ENCODE peak calls at places on chromosomes 13 and 19, in eight cellular contexts. C is spleen; W is HCT116; G is CD8-positive, alpha-beta T cell; R is GM23338; Z is endothelial cell; X is Peyer's patch; J is hepatocyte. T is an unnamed sample.
A peak's percentile ranks its signal among the peaks of the same experiment; 100 is the strongest.

GRCh38 chr13:35978607-35979316 is 152.4 kb downstream of the DCLK1 start:
- DNase-seq in C (no peak), W (peak; percentile 29), G (no peak), R (peak; percentile 80), Z (peak; percentile 58), X (no peak), J (peak; percentile 68), T (no peak)

GRCh38 chr19:28292822-28293500 is 920.0 kb downstream of the UQCRFS1 start:
- DNase-seq in C (no peak), W (no peak), G (no peak), R (peak; percentile 72), Z (peak; percentile 17), X (no peak), J (no peak), T (no peak)

GRCh38 chr19:55311797-55312196 is 13.3 kb downstream of the TMEM150B start:
- DNase-seq in C (no peak), W (no peak), G (no peak), R (no peak), Z (no peak), X (no peak), J (no peak), T (no peak)

GRCh38 chr13:24489721-24490120 is 22.9 kb downstream of the PARP4 start:
- DNase-seq in C (no peak), W (no peak), G (no peak), R (no peak), Z (no peak), X (no peak), J (no peak), T (no peak)

GRCh38 chr13:52345048-52345447 is 60.9 kb downstream of the THSD1 start:
- DNase-seq in C (no peak), W (no peak), G (no peak), R (no peak), Z (no peak), X (no peak), J (no peak), T (no peak)

GRCh38 chr13:74288361-74288911 is 154.2 kb upstream of the KLF12 start:
- DNase-seq in C (peak; percentile 79), W (no peak), G (no peak), R (peak; percentile 46), Z (peak; percentile 12), X (peak; percentile 61), J (peak; percentile 46), T (no peak)

GRCh38 chr19:12792853-12793289 is 1.6 kb downstream of the JUNB start:
- DNase-seq in C (no peak), W (no peak), G (peak; percentile 34), R (no peak), Z (no peak), X (no peak), J (no peak), T (no peak)

GRCh38 chr13:23985846-23986245 is 88.5 kb upstream of the C1QTNF9B start:
- DNase-seq in C (no peak), W (no peak), G (no peak), R (no peak), Z (no peak), X (no peak), J (no peak), T (no peak)

GRCh38 chr13:72561791-72562190 is 165.6 kb downstream of the MZT1 start:
- DNase-seq in C (no peak), W (no peak), G (no peak), R (no peak), Z (no peak), X (no peak), J (no peak), T (no peak)

GRCh38 chr13:106491463-106491862 is 44.0 kb downstream of the EFNB2 start:
- DNase-seq in C (no peak), W (no peak), G (no peak), R (no peak), Z (no peak), X (no peak), J (no peak), T (no peak)
- TF ChIP-seq CTCF in C (no peak), W (no peak), G (no peak), R (no peak), Z (no peak), X (no peak), J (no peak), T (no peak)

GRCh38 chr13:102571075-102571474 is 25.7 kb upstream of the TPP2 start:
- DNase-seq in C (no peak), W (no peak), G (no peak), R (peak; percentile 60), Z (no peak), X (no peak), J (no peak), T (no peak)
- TF ChIP-seq CTCF in C (no peak), W (peak; percentile 48), G (no peak), R (peak; percentile 59), Z (no peak), X (no peak), J (peak; percentile 7), T (no peak)

GRCh38 chr13:27281420-27281819 is 10.8 kb downstream of the RASL11A start:
- DNase-seq in C (no peak), W (no peak), G (no peak), R (no peak), Z (no peak), X (no peak), J (peak; percentile 35), T (no peak)
- TF ChIP-seq CTCF in C (no peak), W (no peak), G (no peak), R (no peak), Z (no peak), X (peak; percentile 12), J (peak; percentile 5), T (no peak)

DNA sequence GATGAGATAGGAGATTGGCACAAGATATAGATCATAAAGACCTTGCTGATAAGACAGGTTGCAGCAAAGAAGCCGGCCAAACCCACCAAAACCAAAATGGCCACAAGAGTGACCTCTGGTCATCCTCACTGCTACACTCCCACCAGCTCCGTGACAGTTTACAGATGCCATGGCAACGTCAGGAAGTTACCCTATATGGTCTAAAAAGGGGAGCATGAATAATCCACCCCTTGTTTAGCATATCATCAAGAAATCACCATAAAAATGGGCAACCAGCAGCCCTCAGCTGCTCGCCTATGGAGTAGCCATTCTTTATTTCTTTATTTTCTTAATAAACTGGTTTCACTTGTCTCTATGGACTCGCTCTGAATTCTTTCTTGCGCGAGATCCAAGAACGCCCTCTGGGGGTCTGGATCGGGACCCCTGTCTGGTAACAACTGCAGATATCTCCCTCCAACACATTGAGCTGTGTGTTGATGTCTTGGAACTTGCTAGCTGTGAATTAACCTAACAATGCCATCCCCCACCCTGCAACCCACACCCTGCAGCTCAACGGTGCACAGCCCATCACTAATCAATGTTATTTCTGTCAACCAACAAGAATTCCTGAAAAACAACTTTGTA is 27.1 kb upstream of the GRTP1 start:
- DNase-seq in C (no peak), W (no peak), G (no peak), R (peak; percentile 74), Z (no peak), X (no peak), J (no peak), T (no peak)
- TF ChIP-seq CTCF in C (no peak), W (no peak), G (no peak), R (peak; percentile 65), Z (no peak), X (no peak), J (no peak), T (no peak)

GRCh38 chr19:57452307-57452706 is 4.6 kb downstream of the VN1R1 start:
- DNase-seq in C (no peak), W (no peak), G (no peak), R (no peak), Z (no peak), X (no peak), J (no peak), T (no peak)
- TF ChIP-seq CTCF in C (no peak), W (no peak), G (no peak), R (no peak), Z (no peak), X (no peak), J (no peak), T (no peak)

DNA sequence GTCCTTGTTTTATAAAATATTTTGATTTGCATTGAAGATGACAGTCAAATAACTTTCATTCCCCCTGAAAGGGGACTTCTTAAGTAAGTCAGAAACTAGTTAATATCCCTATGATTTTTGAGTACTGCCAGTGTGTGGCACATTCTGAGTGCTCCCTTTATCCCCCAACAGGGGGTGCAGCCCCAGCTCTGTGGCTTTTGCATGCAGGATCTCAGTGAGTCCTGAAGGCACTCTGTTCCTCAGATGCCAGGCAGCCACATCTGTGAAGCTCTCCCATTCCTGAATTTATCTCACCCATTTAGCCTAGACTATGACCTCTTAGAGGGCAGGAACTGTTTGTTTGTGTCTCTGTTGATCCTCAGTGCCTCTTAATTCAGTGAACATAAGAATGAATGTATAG is 123.1 kb downstream of the CDK8 start:
- DNase-seq in C (no peak), W (peak; percentile 8), G (no peak), R (peak; percentile 81), Z (peak; percentile 62), X (no peak), J (peak; percentile 11), T (no peak)
- TF ChIP-seq CTCF in C (no peak), W (peak; percentile 64), G (peak; percentile 34), R (peak; percentile 68), Z (peak; percentile 57), X (peak; percentile 28), J (peak; percentile 21), T (no peak)

DNA sequence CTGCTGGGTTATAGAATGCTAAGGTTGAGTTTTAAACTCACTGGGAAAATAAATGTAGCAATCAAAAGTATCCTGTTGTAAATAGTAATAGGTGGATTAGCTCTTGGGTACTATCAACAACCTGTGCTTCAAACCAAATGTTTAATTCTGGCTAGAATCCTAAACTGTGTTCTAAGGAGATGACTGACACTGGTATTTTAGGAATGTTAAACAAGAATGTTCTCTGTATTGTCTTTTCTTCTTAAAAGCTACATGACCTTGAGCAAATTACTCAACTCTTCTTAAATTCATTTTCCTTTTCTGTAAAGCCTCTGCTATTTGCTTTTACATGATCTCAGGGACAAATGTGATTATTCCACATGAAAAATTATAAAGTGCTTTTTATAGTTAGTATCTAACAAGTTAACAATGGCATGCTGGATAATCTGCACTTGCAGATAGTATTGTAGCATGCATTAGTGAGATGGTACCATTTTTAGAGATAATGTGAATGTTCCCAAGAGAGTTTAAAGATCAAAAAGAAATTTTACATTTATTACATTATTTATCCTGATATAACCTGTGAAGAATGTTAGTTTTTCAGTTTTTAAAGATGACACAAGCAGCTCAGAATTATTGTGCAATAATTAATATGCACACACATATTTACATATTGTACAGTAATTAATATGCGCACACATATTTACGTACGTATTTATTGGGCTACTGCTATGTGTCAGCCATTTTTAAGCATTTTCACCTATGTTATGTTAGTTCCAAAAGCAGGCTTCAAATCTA is 13.6 kb upstream of the EPSTI1 start:
- DNase-seq in C (no peak), W (no peak), G (no peak), R (peak; percentile 28), Z (no peak), X (no peak), J (no peak), T (no peak)
- TF ChIP-seq CTCF in C (no peak), W (no peak), G (no peak), R (no peak), Z (no peak), X (no peak), J (no peak), T (no peak)

T was measured in lower leg skin.